ENCODE peak calls at places on chromosomes 13 and 19, in seven cellular contexts. D is uterus; E is PC-9; R is heart left ventricle; G is CD4-positive, CD25-positive, alpha-beta regulatory T cell; I is thoracic aorta; X is effector memory CD4-positive, alpha-beta T cell. O is an unnamed sample. For H3K4me1, the result is how much of the 10 kb centered on the place peaks cover.

GRCh38 chr13:85833938-85834337 is 34.7 kb upstream of the SLITRK6 start:
- DNase-seq in D (no peak), E (no peak), R (no peak), G (no peak), I (no peak), X (no peak), O (no peak)

GRCh38 chr13:103386341-103386740 is 320.1 kb upstream of the SLC10A2 start:
- DNase-seq in D (no peak), E (no peak), R (no peak), G (no peak), I (no peak), X (no peak), O (no peak)

GRCh38 chr19:7981199-7981598 is 24.2 kb downstream of the ELAVL1 start:
- DNase-seq in D (no peak), E (no peak), R (no peak), G (no peak), I (no peak), X (no peak), O (no peak)

GRCh38 chr19:36918090-36918489 is 2.0 kb downstream of the ZNF568 start:
- DNase-seq in D (no peak), E (no peak), R (no peak), G (no peak), I (no peak), X (no peak), O (no peak)

GRCh38 chr13:108496364-108497215 is 132.8 kb upstream of the MYO16 start:
- DNase-seq in D (no peak), E (no peak), R (no peak), G (peak), I (no peak), X (no peak), O (no peak)

GRCh38 chr19:16825312-16826168 is 3.7 kb upstream of the SIN3B start:
- DNase-seq in D (peak), E (peak), R (peak), G (no peak), I (no peak), X (no peak), O (no peak)

GRCh38 chr19:38869836-38870607 is 8.1 kb downstream of the RINL start:
- DNase-seq in D (peak), E (no peak), R (peak), G (peak), I (no peak), X (peak), O (peak)

GRCh38 chr19:4970558-4971423 is 1.9 kb downstream of the KDM4B start:
- DNase-seq in D (no peak), E (no peak), R (no peak), G (peak), I (no peak), X (no peak), O (peak)

GRCh38 chr19:31378404-31378803 is 29.2 kb upstream of the TSHZ3 start:
- DNase-seq in D (peak), E (no peak), R (peak), G (no peak), I (no peak), X (no peak), O (no peak)

GRCh38 chr13:95564948-95565347 is 12.4 kb downstream of the CLDN10 start:
- DNase-seq in D (no peak), E (no peak), R (no peak), G (no peak), I (no peak), X (no peak), O (no peak)

GRCh38 chr19:6800991-6801396 is 28.5 kb downstream of the VAV1 start:
- DNase-seq in D (no peak), E (peak), R (no peak), G (no peak), I (no peak), X (no peak), O (no peak)

GRCh38 chr19:6806488-6806887 is 34.0 kb downstream of the VAV1 start:
- DNase-seq in D (no peak), E (no peak), R (no peak), G (no peak), I (no peak), X (no peak), O (no peak)

GRCh38 chr19:6801397-6802086 is 29.0 kb downstream of the VAV1 start:
- DNase-seq in D (peak), E (peak), R (peak), G (peak), I (no peak), X (peak), O (peak)

GRCh38 chr19:6803036-6803404 is 30.5 kb downstream of the VAV1 start:
- DNase-seq in D (no peak), E (no peak), R (no peak), G (no peak), I (no peak), X (no peak), O (no peak)

GRCh38 chr19:6802336-6803035 is 30.0 kb downstream of the VAV1 start:
- DNase-seq in D (no peak), E (peak), R (peak), G (peak), I (no peak), X (peak), O (peak)
- H3K4me1 ChIP-seq in D (under half), E (under half), R (under half), G (under half), I (under half), X (under half), O (half or more)

GRCh38 chr19:34360354-34360909 is 4.6 kb upstream of the GPI start:
- DNase-seq in D (no peak), E (no peak), R (no peak), G (no peak), I (no peak), X (no peak), O (no peak)

GRCh38 chr19:34362679-34363069 is 2.3 kb upstream of the GPI start:
- DNase-seq in D (no peak), E (no peak), R (no peak), G (no peak), I (no peak), X (no peak), O (no peak)

GRCh38 chr19:34359140-34359953 is 5.6 kb upstream of the GPI start:
- DNase-seq in D (peak), E (peak), R (peak), G (peak), I (peak), X (peak), O (peak)

GRCh38 chr19:34357431-34357830 is 7.6 kb upstream of the GPI start:
- DNase-seq in D (no peak), E (no peak), R (no peak), G (no peak), I (no peak), X (no peak), O (no peak)

DNA sequence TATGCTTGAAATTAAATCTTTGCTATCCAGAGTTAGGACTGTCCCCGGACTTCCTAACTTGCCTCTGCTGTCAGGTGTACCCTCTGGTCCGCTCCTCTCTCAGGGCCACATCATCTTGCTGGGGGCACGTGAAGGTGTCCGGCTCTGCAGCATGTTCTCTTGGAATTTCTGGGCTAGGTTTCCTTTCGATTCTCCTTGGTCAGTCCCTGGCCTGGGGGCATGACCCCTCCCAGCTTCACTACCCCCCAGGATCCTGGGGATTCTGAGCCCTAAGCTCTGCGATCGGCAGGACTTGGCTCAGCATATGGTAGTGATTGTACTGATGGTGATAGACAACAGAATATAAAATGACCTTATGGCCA is 5.1 kb upstream of the GPI start:
- DNase-seq in D (no peak), E (no peak), R (no peak), G (no peak), I (no peak), X (no peak), O (no peak)
- H3K27ac ChIP-seq in D (peak), E (peak), R (peak), G (peak), I (peak), X (peak), O (peak)

GRCh38 chr19:41883821-41884733 is 1.1 kb downstream of the ARHGEF1 start:
- DNase-seq in D (peak), E (peak), R (peak), G (peak), I (peak), X (peak), O (peak)

GRCh38 chr19:41886761-41887710 is 4.1 kb downstream of the ARHGEF1 start:
- DNase-seq in D (no peak), E (no peak), R (no peak), G (peak), I (no peak), X (peak), O (peak)

GRCh38 chr19:41882568-41883462 is at the start of gene ARHGEF1:
- DNase-seq in D (peak), E (peak), R (peak), G (peak), I (no peak), X (peak), O (peak)

GRCh38 chr19:41880329-41880708 is 2.7 kb upstream of the ARHGEF1 start:
- DNase-seq in D (no peak), E (no peak), R (no peak), G (no peak), I (no peak), X (no peak), O (no peak)

DNA sequence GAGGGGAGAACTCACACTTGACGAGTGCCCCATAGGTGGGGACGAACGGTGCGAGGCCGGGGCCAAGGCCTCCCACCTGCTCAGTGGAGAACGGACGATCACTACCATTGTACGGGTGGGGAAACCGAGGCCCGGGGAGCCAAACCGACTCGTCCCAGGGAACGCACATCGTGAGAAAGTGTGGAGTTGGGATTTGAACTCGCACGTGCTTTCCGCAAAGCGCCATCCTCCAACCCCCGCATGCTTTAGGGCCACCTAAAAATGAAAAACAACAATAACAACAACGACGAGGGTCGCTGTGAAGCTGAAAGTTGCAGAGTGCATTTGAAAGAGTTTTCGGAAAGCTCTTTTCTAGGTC is 458 bp downstream of the ARHGEF1 start:
- DNase-seq in D (no peak), E (no peak), R (no peak), G (no peak), I (no peak), X (no peak), O (no peak)
- H3K4me1 ChIP-seq in D (under half), E (under half), R (under half), G (half or more), I (under half), X (half or more), O (half or more)

DNA sequence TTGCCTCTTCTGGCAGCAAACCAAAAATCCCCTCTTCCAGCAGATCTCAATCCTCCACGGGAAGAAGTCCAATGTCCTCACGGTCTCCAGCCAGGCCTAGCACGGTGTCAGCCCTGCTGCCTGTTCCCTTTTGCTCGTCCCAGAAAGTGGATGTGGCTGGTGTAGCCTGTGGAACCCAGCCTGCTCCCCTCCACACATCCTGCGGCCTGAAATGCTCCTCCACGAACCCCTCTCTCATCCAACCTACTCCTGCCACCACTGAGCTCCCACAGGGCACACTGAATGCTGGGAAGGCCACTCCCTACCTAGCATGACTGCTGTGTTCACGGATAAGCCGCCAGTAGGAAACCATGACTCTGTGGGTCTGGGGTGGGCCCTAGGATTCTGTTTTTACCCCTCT is 3.0 kb downstream of the MBOAT7 start:
- DNase-seq in D (no peak), E (no peak), R (no peak), G (no peak), I (no peak), X (no peak), O (no peak)
- H3K27ac ChIP-seq in D (no peak), E (no peak), R (no peak), G (no peak), I (no peak), X (no peak), O (no peak)

GRCh38 chr19:48810151-48810550 is 678 bp downstream of the BCAT2 start:
- DNase-seq in D (no peak), E (no peak), R (no peak), G (no peak), I (no peak), X (no peak), O (no peak)

GRCh38 chr19:48815870-48816501 is 5.2 kb upstream of the BCAT2 start:
- DNase-seq in D (no peak), E (peak), R (no peak), G (no peak), I (no peak), X (no peak), O (no peak)

GRCh38 chr19:48813123-48813911 is 2.5 kb upstream of the BCAT2 start:
- DNase-seq in D (no peak), E (no peak), R (no peak), G (no peak), I (no peak), X (no peak), O (no peak)

GRCh38 chr19:48814895-48815294 is 4.1 kb upstream of the BCAT2 start:
- DNase-seq in D (no peak), E (no peak), R (no peak), G (no peak), I (no peak), X (no peak), O (no peak)

GRCh38 chr19:48812094-48812929 is 1.5 kb upstream of the BCAT2 start:
- DNase-seq in D (peak), E (peak), R (peak), G (peak), I (peak), X (peak), O (peak)
- H3K4me1 ChIP-seq in D (under half), E (under half), R (under half), G (under half), I (under half), X (under half), O (under half)